ENCODE peak calls at places on chromosome 15, in nine cellular contexts. One of them, this sample, is unnamed.

GRCh38 chr15:85772668-85773067 is 22.1 kb downstream of the KLHL25 start:
- DNase-seq in HAP-1: no peak
- DNase-seq in pancreas: no peak
- DNase-seq in astrocyte: no peak
- DNase-seq in IMR-90: no peak
- DNase-seq in tibial artery: no peak
- DNase-seq in mesendoderm: no peak
- DNase-seq in PC-3: no peak
- DNase-seq in left ventricle myocardium inferior: no peak
- DNase-seq in this sample: no peak

GRCh38 chr15:51030649-51031316 is 63.9 kb downstream of the TNFAIP8L3 start:
- DNase-seq in HAP-1: no peak
- DNase-seq in pancreas: peak; percentile 36
- DNase-seq in astrocyte: peak; percentile 83
- DNase-seq in IMR-90: peak; percentile 92
- DNase-seq in tibial artery: peak; percentile 57
- DNase-seq in mesendoderm: no peak
- DNase-seq in PC-3: peak; percentile 92
- DNase-seq in left ventricle myocardium inferior: no peak
- DNase-seq in this sample: no peak

GRCh38 chr15:31265090-31265870 is 61.4 kb upstream of the KLF13 start:
- DNase-seq in HAP-1: no peak
- DNase-seq in pancreas: no peak
- DNase-seq in astrocyte: no peak
- DNase-seq in IMR-90: no peak
- DNase-seq in tibial artery: peak; percentile 13
- DNase-seq in mesendoderm: no peak
- DNase-seq in PC-3: no peak
- DNase-seq in left ventricle myocardium inferior: peak; percentile 9
- DNase-seq in this sample: no peak

GRCh38 chr15:80160570-80161156 is 7.9 kb downstream of the FAH start:
- DNase-seq in HAP-1: no peak
- DNase-seq in pancreas: peak; percentile 46
- DNase-seq in astrocyte: peak; percentile 87
- DNase-seq in IMR-90: peak; percentile 96
- DNase-seq in tibial artery: peak; percentile 76
- DNase-seq in mesendoderm: peak; percentile 71
- DNase-seq in PC-3: peak; percentile 86
- DNase-seq in left ventricle myocardium inferior: peak; percentile 43
- DNase-seq in this sample: no peak

GRCh38 chr15:31302029-31302657 is 24.5 kb upstream of the KLF13 start:
- DNase-seq in HAP-1: no peak
- DNase-seq in pancreas: no peak
- DNase-seq in astrocyte: no peak
- DNase-seq in IMR-90: no peak
- DNase-seq in tibial artery: no peak
- DNase-seq in mesendoderm: no peak
- DNase-seq in PC-3: no peak
- DNase-seq in left ventricle myocardium inferior: no peak
- DNase-seq in this sample: no peak

GRCh38 chr15:74839526-74840395 is 3.2 kb downstream of the ULK3 start:
- DNase-seq in HAP-1: no peak
- DNase-seq in pancreas: no peak
- DNase-seq in astrocyte: no peak
- DNase-seq in IMR-90: no peak
- DNase-seq in tibial artery: no peak
- DNase-seq in mesendoderm: peak; percentile 75
- DNase-seq in PC-3: no peak
- DNase-seq in left ventricle myocardium inferior: no peak
- DNase-seq in this sample: no peak

GRCh38 chr15:97059276-97059675 is 728.8 kb downstream of the NR2F2 start:
- DNase-seq in HAP-1: no peak
- DNase-seq in pancreas: no peak
- DNase-seq in astrocyte: no peak
- DNase-seq in IMR-90: no peak
- DNase-seq in tibial artery: no peak
- DNase-seq in mesendoderm: no peak
- DNase-seq in PC-3: no peak
- DNase-seq in left ventricle myocardium inferior: no peak
- DNase-seq in this sample: no peak

GRCh38 chr15:59814409-59814808 is 125.3 kb upstream of the BNIP2 start:
- DNase-seq in HAP-1: no peak
- DNase-seq in pancreas: no peak
- DNase-seq in astrocyte: no peak
- DNase-seq in IMR-90: no peak
- DNase-seq in tibial artery: no peak
- DNase-seq in mesendoderm: peak; percentile 53
- DNase-seq in PC-3: no peak
- DNase-seq in left ventricle myocardium inferior: no peak
- DNase-seq in this sample: no peak

GRCh38 chr15:80507638-80508316 is 103.6 kb downstream of the ARNT2 start:
- DNase-seq in HAP-1: no peak
- DNase-seq in pancreas: no peak
- DNase-seq in astrocyte: peak; percentile 94
- DNase-seq in IMR-90: peak; percentile 96
- DNase-seq in tibial artery: no peak
- DNase-seq in mesendoderm: no peak
- DNase-seq in PC-3: no peak
- DNase-seq in left ventricle myocardium inferior: no peak
- DNase-seq in this sample: no peak

GRCh38 chr15:95247068-95247984 is 1016.0 kb downstream of the MCTP2 start:
- DNase-seq in HAP-1: no peak
- DNase-seq in pancreas: no peak
- DNase-seq in astrocyte: peak; percentile 98
- DNase-seq in IMR-90: peak; percentile 98
- DNase-seq in tibial artery: no peak
- DNase-seq in mesendoderm: no peak
- DNase-seq in PC-3: peak; percentile 97
- DNase-seq in left ventricle myocardium inferior: no peak
- DNase-seq in this sample: no peak

GRCh38 chr15:40345867-40346578 is 4.8 kb upstream of the PHGR1 start:
- DNase-seq in HAP-1: no peak
- DNase-seq in pancreas: no peak
- DNase-seq in astrocyte: no peak
- DNase-seq in IMR-90: no peak
- DNase-seq in tibial artery: no peak
- DNase-seq in mesendoderm: no peak
- DNase-seq in PC-3: no peak
- DNase-seq in left ventricle myocardium inferior: no peak
- DNase-seq in this sample: no peak

GRCh38 chr15:40345225-40345866 is 4.6 kb upstream of the CCDC9B start:
- DNase-seq in HAP-1: no peak
- DNase-seq in pancreas: no peak
- DNase-seq in astrocyte: no peak
- DNase-seq in IMR-90: no peak
- DNase-seq in tibial artery: no peak
- DNase-seq in mesendoderm: no peak
- DNase-seq in PC-3: no peak
- DNase-seq in left ventricle myocardium inferior: no peak
- DNase-seq in this sample: no peak

GRCh38 chr15:40343512-40343911 is 2.8 kb upstream of the CCDC9B start:
- DNase-seq in HAP-1: no peak
- DNase-seq in pancreas: no peak
- DNase-seq in astrocyte: peak; percentile 97
- DNase-seq in IMR-90: peak; percentile 98
- DNase-seq in tibial artery: peak; percentile 58
- DNase-seq in mesendoderm: no peak
- DNase-seq in PC-3: peak; percentile 97
- DNase-seq in left ventricle myocardium inferior: no peak
- DNase-seq in this sample: no peak

GRCh38 chr15:40344217-40344616 is 3.5 kb upstream of the CCDC9B start:
- DNase-seq in HAP-1: no peak
- DNase-seq in pancreas: no peak
- DNase-seq in astrocyte: peak; percentile 77
- DNase-seq in IMR-90: peak; percentile 52
- DNase-seq in tibial artery: no peak
- DNase-seq in mesendoderm: no peak
- DNase-seq in PC-3: no peak
- DNase-seq in left ventricle myocardium inferior: no peak
- DNase-seq in this sample: no peak

GRCh38 chr15:40344631-40345120 is 3.9 kb upstream of the CCDC9B start:
- DNase-seq in HAP-1: peak; percentile 59
- DNase-seq in pancreas: peak; percentile 58
- DNase-seq in astrocyte: peak; percentile 52
- DNase-seq in IMR-90: peak; percentile 69
- DNase-seq in tibial artery: peak; percentile 55
- DNase-seq in mesendoderm: peak; percentile 60
- DNase-seq in PC-3: peak; percentile 69
- DNase-seq in left ventricle myocardium inferior: no peak
- DNase-seq in this sample: no peak
- H3K4me1 ChIP-seq in HAP-1: peaks cover 15% of the 10 kb centered on the region
- H3K4me1 ChIP-seq in pancreas: peaks cover 6% of the 10 kb centered on the region
- H3K4me1 ChIP-seq in astrocyte: peaks cover 45% of the 10 kb centered on the region
- H3K4me1 ChIP-seq in IMR-90: peaks cover 24% of the 10 kb centered on the region
- H3K4me1 ChIP-seq in tibial artery: peaks cover 49% of the 10 kb centered on the region
- H3K4me1 ChIP-seq in mesendoderm: no peaks in the 10 kb centered on the region
- H3K4me1 ChIP-seq in PC-3: peaks cover 84% of the 10 kb centered on the region
- H3K4me1 ChIP-seq in left ventricle myocardium inferior: peaks cover 63% of the 10 kb centered on the region
- H3K4me1 ChIP-seq in this sample: peaks cover 7% of the 10 kb centered on the region

GRCh38 chr15:57384816-57385215 is 8.5 kb downstream of the CGNL1 start:
- DNase-seq in HAP-1: no peak
- DNase-seq in pancreas: no peak
- DNase-seq in astrocyte: peak; percentile 80
- DNase-seq in IMR-90: peak; percentile 72
- DNase-seq in tibial artery: no peak
- DNase-seq in mesendoderm: no peak
- DNase-seq in PC-3: peak; percentile 35
- DNase-seq in left ventricle myocardium inferior: no peak
- DNase-seq in this sample: no peak
- H3K4me1 ChIP-seq in HAP-1: peaks cover 51% of the 10 kb centered on the region
- H3K4me1 ChIP-seq in pancreas: peaks cover 47% of the 10 kb centered on the region
- H3K4me1 ChIP-seq in astrocyte: peaks cover 13% of the 10 kb centered on the region
- H3K4me1 ChIP-seq in IMR-90: peaks cover 3% of the 10 kb centered on the region
- H3K4me1 ChIP-seq in tibial artery: no peaks in the 10 kb centered on the region
- H3K4me1 ChIP-seq in mesendoderm: peaks cover 25% of the 10 kb centered on the region
- H3K4me1 ChIP-seq in PC-3: peaks cover 7% of the 10 kb centered on the region
- H3K4me1 ChIP-seq in left ventricle myocardium inferior: peaks cover 44% of the 10 kb centered on the region
- H3K4me1 ChIP-seq in this sample: peaks cover 9% of the 10 kb centered on the region

GRCh38 chr15:77342767-77343166 is 77.1 kb downstream of the PEAK1 start:
- DNase-seq in HAP-1: no peak
- DNase-seq in pancreas: no peak
- DNase-seq in astrocyte: no peak
- DNase-seq in IMR-90: no peak
- DNase-seq in tibial artery: no peak
- DNase-seq in mesendoderm: no peak
- DNase-seq in PC-3: no peak
- DNase-seq in left ventricle myocardium inferior: no peak
- DNase-seq in this sample: no peak
- H3K4me1 ChIP-seq in HAP-1: no peaks in the 10 kb centered on the region
- H3K4me1 ChIP-seq in pancreas: peaks cover 10% of the 10 kb centered on the region
- H3K4me1 ChIP-seq in astrocyte: no peaks in the 10 kb centered on the region
- H3K4me1 ChIP-seq in IMR-90: no peaks in the 10 kb centered on the region
- H3K4me1 ChIP-seq in tibial artery: no peaks in the 10 kb centered on the region
- H3K4me1 ChIP-seq in mesendoderm: no peaks in the 10 kb centered on the region
- H3K4me1 ChIP-seq in PC-3: peaks cover 18% of the 10 kb centered on the region
- H3K4me1 ChIP-seq in left ventricle myocardium inferior: peaks cover 41% of the 10 kb centered on the region
- H3K4me1 ChIP-seq in this sample: no peaks in the 10 kb centered on the region

GRCh38 chr15:73683257-73683623 is 943 bp upstream of the CD276 start:
- DNase-seq in HAP-1: no peak
- DNase-seq in pancreas: no peak
- DNase-seq in astrocyte: no peak
- DNase-seq in IMR-90: no peak
- DNase-seq in tibial artery: no peak
- DNase-seq in mesendoderm: no peak
- DNase-seq in PC-3: no peak
- DNase-seq in left ventricle myocardium inferior: no peak
- DNase-seq in this sample: no peak

GRCh38 chr15:73686781-73687256 is 2.6 kb downstream of the CD276 start:
- DNase-seq in HAP-1: no peak
- DNase-seq in pancreas: no peak
- DNase-seq in astrocyte: peak; percentile 95
- DNase-seq in IMR-90: peak; percentile 97
- DNase-seq in tibial artery: peak; percentile 53
- DNase-seq in mesendoderm: peak; percentile 49
- DNase-seq in PC-3: peak; percentile 49
- DNase-seq in left ventricle myocardium inferior: no peak
- DNase-seq in this sample: no peak

GRCh38 chr15:73683624-73684536 is at the start of gene CD276:
- DNase-seq in HAP-1: peak; percentile 80
- DNase-seq in pancreas: peak; percentile 77
- DNase-seq in astrocyte: peak; percentile 64
- DNase-seq in IMR-90: peak; percentile 64
- DNase-seq in tibial artery: peak; percentile 78
- DNase-seq in mesendoderm: peak; percentile 86
- DNase-seq in PC-3: peak; percentile 72
- DNase-seq in left ventricle myocardium inferior: peak; percentile 83
- DNase-seq in this sample: no peak

GRCh38 chr15:73685981-73686380 is 1.8 kb downstream of the CD276 start:
- DNase-seq in HAP-1: no peak
- DNase-seq in pancreas: no peak
- DNase-seq in astrocyte: no peak
- DNase-seq in IMR-90: no peak
- DNase-seq in tibial artery: no peak
- DNase-seq in mesendoderm: no peak
- DNase-seq in PC-3: no peak
- DNase-seq in left ventricle myocardium inferior: no peak
- DNase-seq in this sample: no peak

GRCh38 chr15:73685561-73685960 is 1.4 kb downstream of the CD276 start:
- DNase-seq in HAP-1: peak; percentile 28
- DNase-seq in pancreas: no peak
- DNase-seq in astrocyte: no peak
- DNase-seq in IMR-90: peak; percentile 20
- DNase-seq in tibial artery: no peak
- DNase-seq in mesendoderm: no peak
- DNase-seq in PC-3: no peak
- DNase-seq in left ventricle myocardium inferior: no peak
- DNase-seq in this sample: no peak
- H3K4me1 ChIP-seq in HAP-1: peaks cover 20% of the 10 kb centered on the region
- H3K4me1 ChIP-seq in pancreas: peaks cover 17% of the 10 kb centered on the region
- H3K4me1 ChIP-seq in astrocyte: peaks cover 50% of the 10 kb centered on the region
- H3K4me1 ChIP-seq in IMR-90: peaks cover 37% of the 10 kb centered on the region
- H3K4me1 ChIP-seq in tibial artery: peaks cover 46% of the 10 kb centered on the region
- H3K4me1 ChIP-seq in mesendoderm: peaks cover 8% of the 10 kb centered on the region
- H3K4me1 ChIP-seq in PC-3: peaks cover 64% of the 10 kb centered on the region
- H3K4me1 ChIP-seq in left ventricle myocardium inferior: peaks cover 57% of the 10 kb centered on the region
- H3K4me1 ChIP-seq in this sample: peaks cover 6% of the 10 kb centered on the region

This sample was measured in iPS DF 6.9.